ENCODE peak calls at places on chromosome 22, in six cellular contexts. P is heart right ventricle, R is prostate gland, D is Peyer's patch, S is kidney, A is sigmoid colon. I is an unnamed sample. For H3K4me1 and H3K36me3, the result is how much of the 10 kb centered on the place peaks cover.

GRCh38 chr22:29065468-29066190 is 4.0 kb upstream of the C22orf31 start:
- DNase-seq in P (no peak), R (no peak), D (no peak), S (no peak), A (no peak), I (no peak)

GRCh38 chr22:46793497-46793896 is 31.0 kb downstream of the TBC1D22A start:
- DNase-seq in P (no peak), R (no peak), D (no peak), S (peak), A (peak), I (no peak)

GRCh38 chr22:49183826-49184216 is 643.9 kb downstream of the BRD1 start:
- DNase-seq in P (no peak), R (no peak), D (no peak), S (peak), A (no peak), I (no peak)

GRCh38 chr22:38699784-38700183 is 959 bp downstream of the JOSD1 start:
- DNase-seq in P (no peak), R (no peak), D (no peak), S (no peak), A (peak), I (no peak)

GRCh38 chr22:49777569-49778250 is 50.0 kb downstream of the BRD1 start:
- DNase-seq in P (no peak), R (no peak), D (no peak), S (peak), A (no peak), I (no peak)

GRCh38 chr22:44127353-44127752 is 53.4 kb upstream of the PARVG start:
- DNase-seq in P (no peak), R (no peak), D (no peak), S (peak), A (peak), I (no peak)

GRCh38 chr22:26360169-26360885 is 68.7 kb upstream of the ASPHD2 start:
- DNase-seq in P (peak), R (peak), D (peak), S (no peak), A (peak), I (no peak)

GRCh38 chr22:19291218-19291579 is 320 bp downstream of the CLTCL1 start:
- DNase-seq in P (peak), R (peak), D (peak), S (peak), A (peak), I (peak)

GRCh38 chr22:47355776-47356432 is 593.5 kb downstream of the TBC1D22A start:
- DNase-seq in P (no peak), R (no peak), D (no peak), S (no peak), A (no peak), I (no peak)

DNA sequence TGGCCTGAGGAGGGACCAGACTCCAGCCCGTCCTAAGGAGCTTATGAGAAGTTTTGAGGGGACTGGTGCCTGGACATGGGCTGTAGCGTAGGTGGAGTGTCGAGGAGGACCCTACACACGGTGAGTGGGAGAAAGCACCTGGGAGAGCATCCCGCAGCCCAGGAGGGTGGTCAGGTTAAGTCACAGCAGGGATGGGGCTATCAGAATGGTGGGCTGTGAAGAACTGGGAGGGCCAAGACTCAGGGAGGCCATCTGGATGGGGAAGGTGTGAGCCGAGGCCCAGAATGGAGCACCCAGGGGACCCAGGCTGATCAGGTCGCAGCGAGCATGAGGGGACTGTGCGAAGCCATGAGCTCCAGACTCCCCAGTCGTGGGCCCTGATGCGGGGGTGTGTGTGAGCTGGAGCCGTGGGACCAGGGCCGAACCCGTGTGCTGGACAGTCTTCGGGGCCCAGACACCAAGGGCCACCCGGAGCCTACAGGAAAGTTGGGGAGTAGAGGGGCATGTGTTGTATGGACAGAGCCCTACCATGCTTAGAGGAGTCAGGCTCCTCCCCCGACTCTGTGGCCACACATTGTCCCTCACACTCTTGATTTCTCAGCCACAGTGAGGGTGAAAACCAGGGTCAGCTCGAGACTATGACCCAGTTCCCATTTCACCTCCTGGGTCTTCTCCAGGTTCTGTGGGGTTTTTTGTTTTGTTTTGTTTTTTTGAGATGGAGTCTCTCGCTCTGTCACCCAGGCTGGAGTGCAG is 54.3 kb downstream of the BCR start:
- DNase-seq in P (no peak), R (no peak), D (no peak), S (no peak), A (no peak), I (no peak)
- H3K4me1 ChIP-seq in P (half or more), R (under half), D (under half), S (under half), A (half or more), I (under half)

GRCh38 chr22:37634505-37635002 is 4.9 kb upstream of the SH3BP1 start:
- DNase-seq in P (peak), R (no peak), D (no peak), S (no peak), A (no peak), I (no peak)
- TF ChIP-seq CTCF in P (no peak), R (peak), D (peak), S (no peak), A (no peak), I (no peak)

DNA sequence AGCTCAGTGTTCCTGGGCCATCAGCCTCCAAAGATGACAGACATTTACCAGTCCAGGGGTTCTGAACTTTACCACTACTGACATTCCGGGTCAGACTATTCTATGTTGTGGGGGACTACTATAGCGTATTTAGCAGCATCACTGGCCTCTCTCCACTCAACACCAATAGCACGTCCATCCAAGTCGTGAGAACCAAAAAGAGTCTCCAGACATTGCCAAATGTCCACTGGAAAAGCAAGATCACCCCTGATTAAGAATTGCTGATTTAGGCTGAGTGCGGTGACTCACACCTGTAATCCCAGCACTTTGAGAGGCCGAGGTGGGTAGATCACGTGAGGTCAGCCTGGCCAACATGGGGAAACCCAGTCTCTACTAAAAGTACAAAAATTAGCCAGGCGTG is 5.3 kb downstream of the PES1 start:
- DNase-seq in P (no peak), R (no peak), D (no peak), S (no peak), A (no peak), I (no peak)
- H3K36me3 ChIP-seq in P (half or more), R (under half), D (under half), S (half or more), A (half or more), I (half or more)

DNA sequence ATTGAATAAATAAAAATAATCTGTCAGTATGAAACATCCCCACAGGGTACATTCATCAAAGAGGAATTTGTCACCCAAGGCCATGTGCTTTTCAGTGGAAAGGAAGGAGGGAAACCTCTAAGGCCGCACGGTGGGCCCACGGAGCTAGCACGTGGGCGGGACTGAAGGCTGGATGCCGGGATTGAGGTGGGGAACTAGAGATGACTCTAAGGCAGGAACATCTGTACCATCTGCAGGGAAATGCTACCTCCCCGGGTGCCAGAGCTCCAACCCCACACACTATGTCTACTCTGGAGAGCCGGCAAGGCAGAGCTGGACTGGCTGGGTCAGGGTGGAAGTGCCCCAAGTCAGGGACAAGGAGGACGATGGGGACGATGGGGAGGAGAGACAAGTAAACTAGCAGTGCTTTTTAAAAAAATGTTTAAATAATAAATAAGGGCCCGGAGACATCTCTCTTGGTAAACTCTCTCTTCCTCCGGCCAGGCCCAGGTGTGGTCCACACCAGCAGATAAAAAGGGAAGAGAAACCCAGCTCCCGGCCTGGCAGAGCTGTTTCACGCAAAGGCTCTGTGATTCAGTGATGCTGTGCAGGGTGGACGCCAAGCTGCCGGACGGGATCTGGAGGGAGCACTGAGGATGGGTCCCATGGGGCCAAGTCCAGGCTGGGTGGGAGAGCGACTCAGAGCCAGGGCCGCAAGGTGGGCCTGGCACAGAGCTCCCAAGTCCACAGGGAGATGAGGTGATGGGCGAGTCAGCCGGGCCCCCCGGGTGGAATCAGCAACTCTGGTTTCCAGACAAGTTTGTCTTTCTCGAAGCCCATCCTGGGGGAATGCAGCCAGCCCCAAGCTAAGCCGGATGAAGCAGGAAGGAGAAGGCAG is 5.8 kb downstream of the LIF start:
- DNase-seq in P (no peak), R (no peak), D (peak), S (no peak), A (no peak), I (no peak)
- H3K4me1 ChIP-seq in P (under half), R (under half), D (under half), S (under half), A (under half), I (under half)